ENCODE peak calls at places on chromosomes 11 and 22, in nine cellular contexts. V is osteocyte, N is stomach, Q is epithelial cell of proximal tubule, S is endothelial cell, I is cardiac fibroblast, W is HFF-Myc, E is fibroblast of mammary gland, R is GM12865. J is an unnamed sample.

GRCh38 chr11:87871071-87871470 is 304.2 kb downstream of the RAB38 start:
- DNase-seq in V (no peak), N (no peak), Q (no peak), S (no peak), I (no peak), W (no peak), E (no peak), R (no peak), J (no peak)

GRCh38 chr22:50443801-50444625 is 30.8 kb downstream of the SBF1 start:
- DNase-seq in V (no peak), N (no peak), Q (no peak), S (no peak), I (no peak), W (no peak), E (no peak), R (no peak), J (no peak)

GRCh38 chr22:30027169-30027568 is 53.1 kb upstream of the HORMAD2 start:
- DNase-seq in V (no peak), N (peak), Q (no peak), S (no peak), I (no peak), W (no peak), E (no peak), R (no peak), J (no peak)

GRCh38 chr11:76626266-76626665 is 44.3 kb downstream of the LRRC32 start:
- DNase-seq in V (no peak), N (no peak), Q (no peak), S (peak), I (no peak), W (no peak), E (no peak), R (no peak), J (no peak)

GRCh38 chr11:11808992-11809583 is 32.7 kb upstream of the USP47 start:
- DNase-seq in V (no peak), N (no peak), Q (no peak), S (no peak), I (no peak), W (no peak), E (no peak), R (no peak), J (no peak)

GRCh38 chr11:37926772-37927171 is 1328.7 kb upstream of the RAG2 start:
- DNase-seq in V (no peak), N (no peak), Q (no peak), S (no peak), I (no peak), W (no peak), E (no peak), R (no peak), J (no peak)

GRCh38 chr11:44780940-44781631 is 54.3 kb downstream of the TSPAN18 start:
- DNase-seq in V (no peak), N (no peak), Q (no peak), S (no peak), I (peak), W (no peak), E (no peak), R (no peak), J (no peak)

GRCh38 chr22:46073683-46074504 is 76.4 kb upstream of the PPARA start:
- DNase-seq in V (no peak), N (peak), Q (no peak), S (no peak), I (peak), W (no peak), E (peak), R (no peak), J (no peak)

GRCh38 chr11:17724020-17724908 is 4.9 kb downstream of the MYOD1 start:
- DNase-seq in V (no peak), N (no peak), Q (no peak), S (no peak), I (no peak), W (no peak), E (no peak), R (no peak), J (no peak)

GRCh38 chr22:50604256-50604580 is 3.6 kb downstream of the MAPK8IP2 start:
- DNase-seq in V (no peak), N (no peak), Q (no peak), S (no peak), I (no peak), W (no peak), E (no peak), R (no peak), J (peak)

GRCh38 chr11:114738954-114739353 is 60.6 kb downstream of the NXPE2 start:
- DNase-seq in V (no peak), N (peak), Q (no peak), S (peak), I (peak), W (peak), E (peak), R (peak), J (peak)

GRCh38 chr11:43943357-43943930 is 1.0 kb downstream of the C11orf96 start:
- DNase-seq in V (no peak), N (no peak), Q (no peak), S (peak), I (peak), W (no peak), E (no peak), R (no peak), J (no peak)

GRCh38 chr11:724733-725386 is 18.8 kb downstream of the EPS8L2 start:
- DNase-seq in V (no peak), N (no peak), Q (no peak), S (no peak), I (no peak), W (no peak), E (no peak), R (no peak), J (no peak)

GRCh38 chr11:1852885-1853284 is at the start of gene LSP1:
- DNase-seq in V (no peak), N (peak), Q (no peak), S (no peak), I (no peak), W (no peak), E (no peak), R (peak), J (peak)

GRCh38 chr11:76161261-76161961 is 44.9 kb downstream of the WNT11 start:
- DNase-seq in V (no peak), N (no peak), Q (no peak), S (no peak), I (peak), W (peak), E (peak), R (no peak), J (no peak)

GRCh38 chr11:95641506-95641905 is 148.1 kb downstream of the FAM76B start:
- DNase-seq in V (no peak), N (no peak), Q (no peak), S (no peak), I (no peak), W (no peak), E (peak), R (peak), J (peak)

GRCh38 chr22:44968736-44969135 is 41.1 kb downstream of the PHF21B start:
- DNase-seq in V (no peak), N (no peak), Q (no peak), S (no peak), I (no peak), W (no peak), E (no peak), R (no peak), J (no peak)

GRCh38 chr11:46055371-46055770 is 65.9 kb downstream of the PHF21A start:
- DNase-seq in V (no peak), N (no peak), Q (no peak), S (no peak), I (peak), W (no peak), E (peak), R (no peak), J (no peak)

GRCh38 chr11:10564692-10565318 is 3.7 kb downstream of the LYVE1 start:
- DNase-seq in V (no peak), N (no peak), Q (no peak), S (no peak), I (peak), W (no peak), E (peak), R (peak), J (no peak)
- TF ChIP-seq CTCF in V (peak), N (no peak), Q (peak), S (no peak), I (peak), W (peak), E (peak), R (no peak), J (peak)

DNA sequence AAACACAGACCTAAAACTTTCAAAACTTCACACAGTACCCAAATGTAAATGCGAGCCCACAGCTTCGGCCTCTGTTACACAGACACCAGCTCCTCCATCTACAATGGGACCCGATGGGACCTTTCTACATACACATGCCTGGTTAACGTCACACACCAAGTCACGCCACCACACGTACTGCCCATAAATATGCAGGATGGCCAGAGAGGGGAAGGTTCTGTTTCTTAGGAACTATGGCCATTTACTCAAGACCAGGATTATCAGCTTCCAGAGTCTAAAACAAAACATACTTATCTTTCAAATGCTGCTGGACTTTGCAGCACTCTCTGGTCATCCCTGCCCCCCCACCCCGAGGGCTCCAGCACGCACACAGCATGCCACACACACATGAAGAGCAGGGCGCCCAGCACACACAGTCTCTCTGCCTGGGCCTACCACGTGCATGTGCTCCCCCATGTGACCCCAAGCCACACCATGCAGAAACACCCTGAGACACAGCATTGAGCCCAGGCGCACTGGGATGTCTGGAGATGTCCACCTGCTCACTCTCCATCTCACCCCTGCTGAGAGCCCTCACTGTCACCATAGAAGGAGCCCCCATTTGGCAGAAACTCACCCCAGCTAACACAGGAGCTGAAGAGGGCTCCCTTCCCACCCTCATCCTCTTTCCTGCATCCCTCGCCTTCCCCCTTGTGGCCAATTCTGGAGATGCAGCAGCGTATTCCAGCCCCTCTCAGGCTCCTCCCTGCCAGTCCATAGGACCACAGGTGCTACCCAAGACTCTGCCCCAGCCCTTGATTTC is 61.8 kb downstream of the SLC22A12 start:
- DNase-seq in V (peak), N (peak), Q (no peak), S (peak), I (peak), W (peak), E (peak), R (peak), J (peak)
- TF ChIP-seq CTCF in V (peak), N (peak), Q (peak), S (peak), I (peak), W (peak), E (peak), R (peak), J (peak)

GRCh38 chr11:92964471-92964870 is 5.0 kb upstream of the MTNR1B start:
- DNase-seq in V (no peak), N (peak), Q (no peak), S (no peak), I (no peak), W (no peak), E (no peak), R (no peak), J (no peak)
- TF ChIP-seq CTCF in V (no peak), N (no peak), Q (no peak), S (no peak), I (no peak), W (no peak), E (no peak), R (no peak), J (no peak)

GRCh38 chr11:2893935-2894334 is 8.4 kb upstream of the CDKN1C start:
- DNase-seq in V (no peak), N (no peak), Q (no peak), S (no peak), I (no peak), W (no peak), E (no peak), R (no peak), J (no peak)

GRCh38 chr11:2893021-2893528 is 7.5 kb upstream of the CDKN1C start:
- DNase-seq in V (no peak), N (no peak), Q (no peak), S (no peak), I (no peak), W (no peak), E (no peak), R (no peak), J (no peak)

GRCh38 chr11:2897048-2897447 is 11.5 kb upstream of the CDKN1C start:
- DNase-seq in V (no peak), N (no peak), Q (no peak), S (no peak), I (no peak), W (no peak), E (no peak), R (no peak), J (no peak)

GRCh38 chr11:2898366-2899079 is 12.9 kb upstream of the CDKN1C start:
- DNase-seq in V (no peak), N (peak), Q (peak), S (no peak), I (peak), W (peak), E (peak), R (peak), J (no peak)

GRCh38 chr11:2896047-2896446 is 10.5 kb upstream of the CDKN1C start:
- DNase-seq in V (no peak), N (no peak), Q (no peak), S (no peak), I (no peak), W (no peak), E (no peak), R (no peak), J (no peak)
- TF ChIP-seq CTCF in V (no peak), N (no peak), Q (no peak), S (no peak), I (no peak), W (no peak), E (no peak), R (no peak), J (no peak)

GRCh38 chr11:78313181-78313788 is 104.3 kb downstream of the GAB2 start:
- DNase-seq in V (no peak), N (peak), Q (peak), S (no peak), I (peak), W (peak), E (peak), R (no peak), J (no peak)
- TF ChIP-seq CTCF in V (no peak), N (no peak), Q (no peak), S (no peak), I (no peak), W (no peak), E (no peak), R (no peak), J (no peak)

J was measured in GM13976.